ENCODE peak calls at places on chromosomes 5 and 9, in six cellular contexts. One of them, this sample, is unnamed.

GRCh38 chr9:98686961-98687855 is 21.5 kb downstream of the GABBR2 start:
- DNase-seq in fibroblast of mammary gland: no peak
- DNase-seq in NB4: no peak
- DNase-seq in OCI-LY7: no peak
- DNase-seq in CD8-positive, alpha-beta T cell: no peak
- DNase-seq in mucosa of descending colon: no peak
- DNase-seq in this sample: no peak

GRCh38 chr5:147697380-147697779 is 85.1 kb downstream of the JAKMIP2 start:
- DNase-seq in OCI-LY7: no peak
- DNase-seq in CD8-positive, alpha-beta T cell: no peak
- DNase-seq in NB4: no peak
- DNase-seq in fibroblast of mammary gland: no peak
- DNase-seq in mucosa of descending colon: no peak
- DNase-seq in this sample: no peak

GRCh38 chr5:149702953-149703646 is 27.0 kb upstream of the PPARGC1B start:
- DNase-seq in fibroblast of mammary gland: no peak
- DNase-seq in OCI-LY7: no peak
- DNase-seq in NB4: no peak
- DNase-seq in CD8-positive, alpha-beta T cell: no peak
- DNase-seq in mucosa of descending colon: no peak
- DNase-seq in this sample: no peak

GRCh38 chr9:2934883-2935282 is 91.0 kb upstream of the PUM3 start:
- DNase-seq in NB4: no peak
- DNase-seq in fibroblast of mammary gland: no peak
- DNase-seq in CD8-positive, alpha-beta T cell: no peak
- DNase-seq in OCI-LY7: no peak
- DNase-seq in mucosa of descending colon: no peak
- DNase-seq in this sample: no peak

GRCh38 chr5:151742870-151743294 is 15.5 kb downstream of the ATOX1 start:
- DNase-seq in NB4: peak
- DNase-seq in fibroblast of mammary gland: peak
- DNase-seq in CD8-positive, alpha-beta T cell: no peak
- DNase-seq in mucosa of descending colon: no peak
- DNase-seq in OCI-LY7: no peak
- DNase-seq in this sample: peak

GRCh38 chr5:151002250-151002649 is 18.1 kb upstream of the GPX3 start:
- DNase-seq in mucosa of descending colon: no peak
- DNase-seq in fibroblast of mammary gland: peak
- DNase-seq in CD8-positive, alpha-beta T cell: no peak
- DNase-seq in OCI-LY7: peak
- DNase-seq in NB4: peak
- DNase-seq in this sample: no peak

GRCh38 chr5:57684299-57684702 is 201.7 kb upstream of the ACTBL2 start:
- DNase-seq in CD8-positive, alpha-beta T cell: no peak
- DNase-seq in fibroblast of mammary gland: no peak
- DNase-seq in mucosa of descending colon: no peak
- DNase-seq in NB4: no peak
- DNase-seq in OCI-LY7: no peak
- DNase-seq in this sample: no peak

GRCh38 chr5:59099270-59099994 is 516.6 kb downstream of the RAB3C start:
- DNase-seq in CD8-positive, alpha-beta T cell: no peak
- DNase-seq in NB4: peak
- DNase-seq in OCI-LY7: no peak
- DNase-seq in mucosa of descending colon: no peak
- DNase-seq in fibroblast of mammary gland: peak
- DNase-seq in this sample: peak

GRCh38 chr9:116639251-116639741 is 47.8 kb upstream of the TRIM32 start:
- DNase-seq in OCI-LY7: no peak
- DNase-seq in mucosa of descending colon: no peak
- DNase-seq in NB4: no peak
- DNase-seq in CD8-positive, alpha-beta T cell: no peak
- DNase-seq in fibroblast of mammary gland: peak
- DNase-seq in this sample: no peak

GRCh38 chr9:34087370-34087769 is 38.7 kb upstream of the UBAP2 start:
- DNase-seq in OCI-LY7: peak
- DNase-seq in NB4: no peak
- DNase-seq in fibroblast of mammary gland: no peak
- DNase-seq in CD8-positive, alpha-beta T cell: no peak
- DNase-seq in mucosa of descending colon: no peak
- DNase-seq in this sample: no peak

GRCh38 chr5:75337366-75338021 is 474 bp downstream of the HMGCR start:
- DNase-seq in fibroblast of mammary gland: peak
- DNase-seq in mucosa of descending colon: no peak
- DNase-seq in CD8-positive, alpha-beta T cell: no peak
- DNase-seq in NB4: no peak
- DNase-seq in OCI-LY7: peak
- DNase-seq in this sample: peak

GRCh38 chr5:55187370-55187769 is 14.4 kb upstream of the CDC20B start:
- DNase-seq in CD8-positive, alpha-beta T cell: no peak
- DNase-seq in mucosa of descending colon: no peak
- DNase-seq in OCI-LY7: peak
- DNase-seq in fibroblast of mammary gland: no peak
- DNase-seq in NB4: peak
- DNase-seq in this sample: no peak

GRCh38 chr5:73901455-73901854 is 275.5 kb downstream of the ARHGEF28 start:
- DNase-seq in mucosa of descending colon: peak
- DNase-seq in NB4: peak
- DNase-seq in fibroblast of mammary gland: no peak
- DNase-seq in OCI-LY7: peak
- DNase-seq in CD8-positive, alpha-beta T cell: no peak
- DNase-seq in this sample: no peak

GRCh38 chr5:96324708-96325107 is 108.3 kb downstream of the PCSK1 start:
- DNase-seq in fibroblast of mammary gland: peak
- DNase-seq in mucosa of descending colon: no peak
- DNase-seq in CD8-positive, alpha-beta T cell: no peak
- DNase-seq in NB4: no peak
- DNase-seq in OCI-LY7: no peak
- DNase-seq in this sample: no peak

GRCh38 chr5:133383580-133383939 is 228.8 kb downstream of the FSTL4 start:
- DNase-seq in OCI-LY7: no peak
- DNase-seq in NB4: no peak
- DNase-seq in fibroblast of mammary gland: no peak
- DNase-seq in mucosa of descending colon: no peak
- DNase-seq in CD8-positive, alpha-beta T cell: no peak
- DNase-seq in this sample: no peak

GRCh38 chr9:120702075-120702474 is 12.2 kb downstream of the MEGF9 start:
- DNase-seq in NB4: no peak
- DNase-seq in fibroblast of mammary gland: no peak
- DNase-seq in OCI-LY7: no peak
- DNase-seq in mucosa of descending colon: no peak
- DNase-seq in CD8-positive, alpha-beta T cell: no peak
- DNase-seq in this sample: no peak

DNA sequence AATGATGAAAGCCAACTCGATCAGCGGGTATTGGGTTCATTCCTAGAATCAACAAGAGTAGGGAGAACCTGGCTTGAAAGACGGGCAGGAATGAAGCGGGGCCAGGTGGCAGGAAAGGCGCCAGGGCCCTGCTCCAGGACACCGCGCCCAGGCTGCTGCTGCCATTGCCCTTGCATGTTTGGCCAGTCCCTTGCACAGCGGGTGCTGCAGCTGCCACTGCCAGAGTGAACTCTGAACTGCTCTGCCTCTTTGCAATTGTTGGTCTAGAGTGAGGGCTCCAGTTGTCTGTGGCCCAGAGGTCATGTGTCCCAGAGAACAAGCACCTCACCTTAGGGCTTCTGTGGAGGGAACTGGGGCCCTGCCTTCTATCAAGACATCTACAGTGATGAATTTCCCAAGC is 24.0 kb upstream of the CARTPT start:
- DNase-seq in OCI-LY7: no peak
- DNase-seq in CD8-positive, alpha-beta T cell: no peak
- DNase-seq in mucosa of descending colon: peak
- DNase-seq in fibroblast of mammary gland: no peak
- DNase-seq in NB4: no peak
- DNase-seq in this sample: no peak
- TF ChIP-seq CTCF in OCI-LY7: no peak
- TF ChIP-seq CTCF in CD8-positive, alpha-beta T cell: no peak
- TF ChIP-seq CTCF in mucosa of descending colon: no peak
- TF ChIP-seq CTCF in fibroblast of mammary gland: no peak
- TF ChIP-seq CTCF in NB4: no peak
- TF ChIP-seq CTCF in this sample: no peak

GRCh38 chr5:34659168-34659567 is 3.0 kb downstream of the RAI14 start:
- DNase-seq in OCI-LY7: no peak
- DNase-seq in mucosa of descending colon: no peak
- DNase-seq in fibroblast of mammary gland: no peak
- DNase-seq in NB4: no peak
- DNase-seq in CD8-positive, alpha-beta T cell: no peak
- DNase-seq in this sample: no peak

GRCh38 chr5:34666392-34667080 is 10.4 kb downstream of the RAI14 start:
- DNase-seq in OCI-LY7: no peak
- DNase-seq in mucosa of descending colon: no peak
- DNase-seq in NB4: no peak
- DNase-seq in fibroblast of mammary gland: no peak
- DNase-seq in CD8-positive, alpha-beta T cell: no peak
- DNase-seq in this sample: no peak

GRCh38 chr5:34660444-34660843 is 4.3 kb downstream of the RAI14 start:
- DNase-seq in fibroblast of mammary gland: peak
- DNase-seq in CD8-positive, alpha-beta T cell: no peak
- DNase-seq in OCI-LY7: no peak
- DNase-seq in mucosa of descending colon: no peak
- DNase-seq in NB4: no peak
- DNase-seq in this sample: no peak

GRCh38 chr5:34667705-34668104 is 11.6 kb downstream of the RAI14 start:
- DNase-seq in mucosa of descending colon: no peak
- DNase-seq in NB4: no peak
- DNase-seq in fibroblast of mammary gland: no peak
- DNase-seq in OCI-LY7: no peak
- DNase-seq in CD8-positive, alpha-beta T cell: no peak
- DNase-seq in this sample: no peak

DNA sequence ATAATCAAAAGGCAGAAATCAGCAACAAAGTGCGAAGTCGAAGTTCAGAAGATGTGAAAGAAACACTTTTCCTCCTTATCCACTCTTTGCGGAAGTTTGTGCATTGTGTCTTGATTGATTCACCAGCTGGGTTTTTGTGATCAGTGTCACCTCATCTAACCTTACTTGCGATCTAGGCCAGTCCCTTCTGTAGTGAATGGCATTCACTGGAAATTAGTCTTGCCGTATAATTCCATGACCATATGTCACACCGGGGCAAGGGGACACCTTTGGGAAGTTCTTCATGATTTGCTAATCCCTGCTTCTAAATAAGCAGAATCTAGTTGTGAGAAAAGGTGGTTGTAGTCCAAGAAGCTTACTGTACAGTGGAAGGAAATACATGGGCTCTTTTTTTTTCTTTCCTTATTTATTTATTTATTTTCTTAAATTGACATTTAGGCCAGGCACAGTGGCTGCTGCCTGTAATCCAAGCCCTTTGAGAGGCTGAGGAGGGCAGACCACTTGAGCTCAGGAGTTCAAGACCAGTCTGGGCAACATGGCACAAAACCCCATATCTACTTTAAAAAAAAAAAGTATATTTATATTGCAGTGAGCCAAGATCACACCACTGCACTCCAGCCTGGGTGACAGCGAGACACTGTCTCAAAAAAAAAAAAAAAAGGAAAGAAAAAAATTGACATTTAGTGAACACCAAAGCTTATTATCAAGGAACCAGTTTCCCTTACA is 7.8 kb downstream of the RAI14 start:
- DNase-seq in mucosa of descending colon: no peak
- DNase-seq in OCI-LY7: no peak
- DNase-seq in CD8-positive, alpha-beta T cell: no peak
- DNase-seq in fibroblast of mammary gland: no peak
- DNase-seq in NB4: no peak
- DNase-seq in this sample: no peak
- H3K4me3 ChIP-seq in mucosa of descending colon: no peak
- H3K4me3 ChIP-seq in OCI-LY7: no peak
- H3K4me3 ChIP-seq in CD8-positive, alpha-beta T cell: no peak
- H3K4me3 ChIP-seq in fibroblast of mammary gland: no peak
- H3K4me3 ChIP-seq in NB4: no peak
- H3K4me3 ChIP-seq in this sample: no peak

GRCh38 chr5:81230429-81230828 is 2.7 kb upstream of the CKMT2 start:
- DNase-seq in mucosa of descending colon: no peak
- DNase-seq in OCI-LY7: no peak
- DNase-seq in NB4: no peak
- DNase-seq in fibroblast of mammary gland: no peak
- DNase-seq in CD8-positive, alpha-beta T cell: no peak
- DNase-seq in this sample: no peak

GRCh38 chr5:81233080-81233634 is at the start of gene CKMT2:
- DNase-seq in fibroblast of mammary gland: peak
- DNase-seq in OCI-LY7: no peak
- DNase-seq in CD8-positive, alpha-beta T cell: no peak
- DNase-seq in mucosa of descending colon: peak
- DNase-seq in NB4: no peak
- DNase-seq in this sample: no peak

GRCh38 chr5:81232449-81233079 is 558 bp upstream of the CKMT2 start:
- DNase-seq in OCI-LY7: no peak
- DNase-seq in CD8-positive, alpha-beta T cell: no peak
- DNase-seq in mucosa of descending colon: no peak
- DNase-seq in NB4: no peak
- DNase-seq in fibroblast of mammary gland: peak
- DNase-seq in this sample: no peak

GRCh38 chr5:81225463-81225862 is 7.7 kb upstream of the CKMT2 start:
- DNase-seq in CD8-positive, alpha-beta T cell: no peak
- DNase-seq in fibroblast of mammary gland: no peak
- DNase-seq in mucosa of descending colon: no peak
- DNase-seq in NB4: no peak
- DNase-seq in OCI-LY7: no peak
- DNase-seq in this sample: no peak

DNA sequence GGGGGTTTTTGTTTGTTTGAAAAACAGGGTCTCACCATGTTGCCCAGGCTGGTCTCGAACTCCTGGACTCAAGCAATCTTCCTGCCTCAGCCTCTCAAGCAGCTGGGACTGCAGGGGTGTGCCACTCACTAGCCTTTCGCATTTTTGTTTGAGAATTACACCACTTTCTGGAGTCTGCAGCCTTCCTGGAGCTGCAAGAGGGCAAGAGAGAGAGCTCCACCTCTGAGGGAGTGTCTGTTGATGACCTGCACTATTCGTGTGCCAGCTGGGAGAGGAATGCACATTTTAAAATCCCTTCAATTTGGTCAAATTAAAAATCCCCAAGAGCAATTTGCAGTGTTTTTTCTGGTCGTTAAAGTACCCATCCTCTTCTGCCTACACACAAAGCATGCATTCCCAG is 5.0 kb upstream of the CKMT2 start:
- DNase-seq in OCI-LY7: no peak
- DNase-seq in NB4: no peak
- DNase-seq in fibroblast of mammary gland: no peak
- DNase-seq in mucosa of descending colon: no peak
- DNase-seq in CD8-positive, alpha-beta T cell: no peak
- DNase-seq in this sample: no peak
- TF ChIP-seq CTCF in OCI-LY7: no peak
- TF ChIP-seq CTCF in NB4: no peak
- TF ChIP-seq CTCF in fibroblast of mammary gland: no peak
- TF ChIP-seq CTCF in mucosa of descending colon: no peak
- TF ChIP-seq CTCF in CD8-positive, alpha-beta T cell: no peak
- TF ChIP-seq CTCF in this sample: no peak

GRCh38 chr5:107602896-107603295 is 67.8 kb downstream of the EFNA5 start:
- DNase-seq in fibroblast of mammary gland: no peak
- DNase-seq in OCI-LY7: no peak
- DNase-seq in CD8-positive, alpha-beta T cell: no peak
- DNase-seq in mucosa of descending colon: no peak
- DNase-seq in NB4: no peak
- DNase-seq in this sample: no peak
- H3K4me3 ChIP-seq in fibroblast of mammary gland: no peak
- H3K4me3 ChIP-seq in OCI-LY7: no peak
- H3K4me3 ChIP-seq in CD8-positive, alpha-beta T cell: no peak
- H3K4me3 ChIP-seq in mucosa of descending colon: no peak
- H3K4me3 ChIP-seq in NB4: no peak
- H3K4me3 ChIP-seq in this sample: no peak